ENCODE peak calls at places on chromosomes 2 and 18, in six cellular contexts. T is bronchial epithelial cell, C is tibial artery, N is cardiac fibroblast, L is gastrocnemius medialis, S is AG09309. U is an unnamed sample.

GRCh38 chr2:234670804-234671203 is 173.9 kb upstream of the ARL4C start:
- DNase-seq in T (no peak), S (no peak), N (no peak), L (no peak), C (no peak), U (no peak)

GRCh38 chr2:101949304-101949703 is 42.5 kb upstream of the IL1R2 start:
- DNase-seq in T (peak), C (no peak), L (no peak), N (peak), S (no peak), U (no peak)

GRCh38 chr2:69100220-69100723 is 87.3 kb downstream of the ANTXR1 start:
- DNase-seq in N (peak), L (peak), C (peak), S (peak), T (no peak), U (no peak)

GRCh38 chr2:68225119-68225632 is 27.2 kb downstream of the PPP3R1 start:
- DNase-seq in N (peak), C (peak), S (no peak), L (no peak), T (peak), U (no peak)

GRCh38 chr2:26314243-26314642 is 31.7 kb upstream of the SELENOI start:
- DNase-seq in S (no peak), L (no peak), N (no peak), C (no peak), T (no peak), U (no peak)

GRCh38 chr18:53843113-53843512 is 381.4 kb downstream of the MBD2 start:
- DNase-seq in C (no peak), T (peak), S (no peak), N (no peak), L (no peak), U (no peak)

GRCh38 chr18:33010149-33010548 is 237.3 kb upstream of the KLHL14 start:
- DNase-seq in T (no peak), C (no peak), N (no peak), L (no peak), S (no peak), U (no peak)

GRCh38 chr2:167756427-167756826 is 491.0 kb downstream of the STK39 start:
- DNase-seq in L (no peak), T (no peak), S (no peak), C (no peak), N (peak), U (no peak)

GRCh38 chr18:32301976-32302743 is 112.3 kb downstream of the MEP1B start:
- DNase-seq in S (no peak), L (peak), N (peak), T (peak), C (no peak), U (peak)

GRCh38 chr18:13889661-13890060 is 25.7 kb downstream of the MC2R start:
- DNase-seq in L (no peak), N (peak), S (no peak), C (no peak), T (peak), U (no peak)

GRCh38 chr2:68734688-68735525 is at the start of gene ARHGAP25:
- DNase-seq in S (no peak), T (no peak), C (no peak), L (no peak), N (no peak), U (no peak)

GRCh38 chr18:74370163-74370562 is 54.5 kb downstream of the C18orf63 start:
- DNase-seq in C (no peak), S (no peak), T (no peak), N (no peak), L (no peak), U (no peak)

GRCh38 chr2:127634066-127634617 is 11.8 kb upstream of the GPR17 start:
- DNase-seq in T (no peak), L (no peak), N (no peak), S (no peak), C (no peak), U (no peak)

GRCh38 chr2:16661936-16662335 is 3.7 kb downstream of the CYRIA start:
- DNase-seq in T (no peak), L (no peak), C (no peak), N (no peak), S (no peak), U (no peak)

GRCh38 chr18:52087140-52087539 is 252.9 kb upstream of the DCC start:
- DNase-seq in L (no peak), N (no peak), T (no peak), C (no peak), S (no peak), U (no peak)

GRCh38 chr2:111091811-111092211 is 28.9 kb upstream of the BCL2L11 start:
- DNase-seq in L (no peak), N (no peak), T (no peak), S (no peak), C (no peak), U (no peak)

GRCh38 chr2:96913117-96913397 is 43.2 kb upstream of the SEMA4C start:
- DNase-seq in C (no peak), T (no peak), N (no peak), L (no peak), S (no peak), U (no peak)

GRCh38 chr18:36412778-36413177 is 115.3 kb downstream of the FHOD3 start:
- DNase-seq in T (peak), C (no peak), N (peak), L (no peak), S (no peak), U (peak)

GRCh38 chr2:99442837-99443236 is 47.0 kb downstream of the REV1 start:
- DNase-seq in C (no peak), S (no peak), T (peak), L (no peak), N (peak), U (no peak)

GRCh38 chr18:12318334-12318697 is 10.3 kb downstream of the TUBB6 start:
- DNase-seq in T (no peak), C (no peak), S (no peak), N (no peak), L (no peak), U (no peak)

GRCh38 chr2:239208470-239209180 is 192.2 kb downstream of the HDAC4 start:
- DNase-seq in T (no peak), S (no peak), N (no peak), L (no peak), C (no peak), U (no peak)

GRCh38 chr18:34976534-34976898 is 64.7 kb upstream of the MAPRE2 start:
- DNase-seq in L (no peak), N (no peak), S (no peak), T (no peak), C (peak), U (no peak)

GRCh38 chr2:37284386-37284785 is 40.2 kb downstream of the PRKD3 start:
- DNase-seq in L (no peak), N (peak), S (no peak), T (no peak), C (no peak), U (no peak)

GRCh38 chr2:64157792-64158191 is 13.6 kb upstream of the PELI1 start:
- DNase-seq in T (peak), S (no peak), N (peak), C (no peak), L (no peak), U (no peak)

GRCh38 chr18:76490701-76491171 is 4.3 kb downstream of the ZNF516 start:
- DNase-seq in L (peak), T (peak), N (peak), S (no peak), C (no peak), U (no peak)

GRCh38 chr2:201908901-201909300 is 102.6 kb downstream of the CDK15 start:
- DNase-seq in N (peak), S (no peak), L (no peak), C (no peak), T (no peak), U (peak)

GRCh38 chr18:73563345-73563744 is 584.3 kb downstream of the FBXO15 start:
- DNase-seq in N (peak), T (peak), L (no peak), S (peak), C (no peak), U (peak)

GRCh38 chr2:145682536-145683157 is 1162.7 kb upstream of the ZEB2 start:
- DNase-seq in L (no peak), T (peak), S (no peak), C (no peak), N (peak), U (no peak)

GRCh38 chr18:14122099-14122498 is 10.1 kb downstream of the ZNF519 start:
- DNase-seq in C (no peak), T (no peak), N (no peak), L (no peak), S (no peak), U (no peak)

GRCh38 chr2:118902279-118903028 is 39.5 kb upstream of the MARCO start:
- DNase-seq in N (no peak), S (no peak), C (no peak), T (no peak), L (no peak), U (no peak)

GRCh38 chr2:141611143-141611571 is 519.7 kb downstream of the LRP1B start:
- DNase-seq in N (peak), T (peak), L (no peak), S (no peak), C (no peak), U (no peak)

GRCh38 chr18:48539406-48540328 is 836 bp downstream of the CTIF start:
- DNase-seq in T (peak), S (no peak), L (peak), N (peak), C (peak), U (peak)

DNA sequence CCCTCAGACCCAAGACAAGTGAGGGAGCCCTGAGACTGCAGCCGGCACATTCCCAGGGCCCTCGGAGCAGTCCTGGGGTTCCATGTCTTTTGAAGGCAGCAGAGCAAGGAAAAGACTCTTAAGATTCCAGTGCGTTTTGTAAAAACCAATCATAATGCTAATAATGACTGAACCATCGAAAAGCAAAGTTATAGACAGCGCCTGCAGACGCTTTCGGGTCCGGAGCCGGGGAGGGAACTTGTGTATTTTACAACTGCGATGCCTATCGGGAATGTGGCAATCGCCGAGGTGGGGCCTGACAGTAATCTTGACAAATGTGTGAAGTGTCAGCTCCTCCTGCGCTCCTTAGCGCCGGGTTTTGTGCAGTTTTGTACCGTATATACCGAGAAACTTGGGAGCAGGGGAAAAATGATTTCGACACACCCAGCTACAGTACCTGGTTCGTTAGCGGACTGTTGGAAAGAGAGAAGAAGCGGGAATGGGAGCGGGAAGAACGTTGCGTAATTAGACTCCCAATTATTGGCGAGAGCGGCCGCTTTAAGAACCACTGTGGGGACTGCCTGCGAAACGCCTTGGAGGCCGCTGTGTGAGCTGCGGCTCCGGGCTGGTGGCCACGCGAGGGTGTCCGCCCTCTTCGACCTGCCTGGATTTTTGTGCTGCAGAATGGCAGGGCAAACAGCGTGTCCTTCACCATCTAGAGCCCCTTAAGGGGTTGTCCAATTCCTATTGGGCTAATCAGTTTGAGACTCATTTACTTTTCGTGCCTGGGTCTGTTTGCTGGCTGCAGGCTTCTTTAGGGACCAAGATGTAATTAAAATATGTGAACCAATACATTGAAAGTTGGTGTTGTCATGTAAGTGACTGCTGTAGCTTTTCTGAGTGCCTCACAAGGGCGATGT is 2.4 kb downstream of the EPAS1 start:
- DNase-seq in L (peak), C (peak), T (peak), N (peak), S (no peak), U (peak)
- TF ChIP-seq CTCF in L (no peak), C (no peak), T (no peak), N (no peak), S (peak), U (no peak)

DNA sequence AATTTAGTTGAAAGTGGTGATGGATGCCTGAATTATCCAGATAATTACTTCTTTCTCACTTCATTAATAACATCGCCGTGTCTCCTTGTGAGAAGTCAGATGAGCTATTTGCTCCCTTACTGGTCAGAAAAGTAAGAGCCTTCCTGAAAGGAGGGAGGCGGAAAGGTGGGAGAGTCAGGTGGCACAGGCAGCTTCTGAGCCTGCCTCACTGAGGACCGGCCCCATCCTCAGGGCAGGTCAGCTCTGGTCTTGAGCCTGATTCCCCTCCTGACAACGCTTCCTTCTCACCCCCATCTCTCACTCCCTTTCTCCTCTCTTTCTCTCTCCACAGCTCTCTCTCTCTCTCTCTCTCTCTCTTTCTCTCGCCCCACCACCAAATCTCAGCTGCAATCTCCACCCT is 10.1 kb upstream of the APOB start:
- DNase-seq in L (no peak), T (no peak), C (no peak), S (no peak), N (no peak), U (no peak)
- TF ChIP-seq CTCF in L (no peak), T (no peak), C (no peak), S (no peak), N (no peak), U (no peak)

DNA sequence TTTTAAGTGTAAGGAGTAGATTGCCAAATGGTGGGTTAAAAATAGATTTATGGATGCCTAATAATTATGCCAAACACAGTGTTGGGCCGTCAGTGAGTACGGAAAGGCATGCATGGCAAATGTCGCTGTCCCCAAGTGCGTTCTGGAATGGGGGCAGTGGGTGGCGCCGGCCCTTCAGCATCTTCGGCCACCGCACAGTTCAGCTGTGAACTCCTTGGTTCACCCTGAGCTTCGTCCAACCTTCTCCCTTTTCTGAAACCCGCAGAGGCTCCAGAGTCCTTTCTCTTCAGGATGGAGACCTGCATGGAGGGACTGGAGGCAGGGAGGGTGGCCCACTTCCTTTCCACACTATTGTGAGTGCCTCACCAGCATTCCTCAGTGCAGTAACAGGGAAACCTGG is 74.8 kb upstream of the TXNDC2 start:
- DNase-seq in N (no peak), S (no peak), L (peak), C (no peak), T (no peak), U (no peak)
- TF ChIP-seq CTCF in N (no peak), S (no peak), L (no peak), C (peak), T (no peak), U (no peak)

DNA sequence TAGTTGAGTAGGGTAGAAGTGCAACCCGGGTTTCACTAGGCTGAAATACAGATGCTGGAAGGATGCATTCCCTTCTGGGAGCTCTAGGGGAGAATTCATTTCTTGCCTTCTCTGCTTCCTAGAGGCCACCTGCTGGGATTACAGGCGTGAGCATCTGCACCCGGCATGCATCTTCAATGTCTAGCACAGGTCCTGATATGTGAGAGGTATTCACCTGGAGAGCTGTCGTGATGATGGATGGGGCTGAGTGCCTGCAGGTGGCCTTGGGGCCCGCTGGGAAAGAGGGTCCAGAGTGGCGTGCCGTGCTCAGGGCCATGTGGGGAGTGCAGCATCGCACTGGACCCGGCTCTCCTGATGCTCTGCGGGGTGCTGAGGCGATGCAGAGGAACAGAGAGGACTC is 6.6 kb upstream of the NTSR2 start:
- DNase-seq in L (no peak), N (no peak), S (no peak), C (no peak), T (no peak), U (no peak)
- TF ChIP-seq CTCF in L (peak), N (no peak), S (no peak), C (no peak), T (peak), U (peak)

U was measured in HFFc6.